ENCODE peak calls at places on chromosomes 5 and 9, in six cellular contexts. Z is HepG2, O is K562, Y is GM12878, W is H1, B is SK-N-SH. H is an unnamed sample.

GRCh38 chr5:36689225-36689624 is 82.8 kb downstream of the SLC1A3 start:
- DNase-seq in Z (no peak), O (no peak), Y (no peak), W (no peak), B (no peak), H (peak; percentile 22)

GRCh38 chr9:37201581-37201980 is 81.2 kb downstream of the ZCCHC7 start:
- DNase-seq in Z (no peak), O (no peak), Y (no peak), W (no peak), B (no peak), H (no peak)

GRCh38 chr9:132722564-132723065 is 52.4 kb downstream of the GTF3C4 start:
- DNase-seq in Z (no peak), O (no peak), Y (no peak), W (no peak), B (no peak), H (no peak)

GRCh38 chr5:125484272-125485002 is 738.0 kb upstream of the ZNF608 start:
- DNase-seq in Z (no peak), O (no peak), Y (no peak), W (no peak), B (peak; percentile 13), H (no peak)

GRCh38 chr5:101662263-101662662 is 633.8 kb downstream of the SLCO4C1 start:
- DNase-seq in Z (no peak), O (no peak), Y (no peak), W (no peak), B (no peak), H (no peak)

GRCh38 chr5:150066901-150067396 is 19.4 kb downstream of the CSF1R start:
- DNase-seq in Z (no peak), O (no peak), Y (no peak), W (no peak), B (no peak), H (peak; percentile 74)

GRCh38 chr5:131460867-131461572 is 174.0 kb downstream of the RAPGEF6 start:
- DNase-seq in Z (no peak), O (no peak), Y (no peak), W (no peak), B (peak; percentile 15), H (no peak)

GRCh38 chr9:124257865-124258764 is at the start of gene NEK6:
- DNase-seq in Z (no peak), O (peak; percentile 89), Y (no peak), W (no peak), B (peak; percentile 84), H (no peak)

GRCh38 chr5:137636846-137637515 is 98.9 kb downstream of the KLHL3 start:
- DNase-seq in Z (no peak), O (no peak), Y (no peak), W (no peak), B (no peak), H (no peak)

GRCh38 chr5:132260051-132260450 is 2.6 kb downstream of the PDLIM4 start:
- DNase-seq in Z (no peak), O (no peak), Y (no peak), W (no peak), B (peak; percentile 33), H (no peak)

GRCh38 chr5:149172709-149173505 is 31.6 kb downstream of the ABLIM3 start:
- DNase-seq in Z (peak; percentile 96), O (no peak), Y (no peak), W (no peak), B (no peak), H (no peak)

GRCh38 chr5:67842806-67843205 is 372.8 kb upstream of the PIK3R1 start:
- DNase-seq in Z (no peak), O (no peak), Y (no peak), W (peak; percentile 7), B (peak; percentile 9), H (no peak)

GRCh38 chr9:107587175-107587963 is 97.8 kb upstream of the KLF4 start:
- DNase-seq in Z (no peak), O (no peak), Y (no peak), W (no peak), B (no peak), H (peak; percentile 49)

GRCh38 chr5:167850901-167851300 is 440.5 kb upstream of the WWC1 start:
- DNase-seq in Z (no peak), O (no peak), Y (no peak), W (no peak), B (no peak), H (no peak)

DNA sequence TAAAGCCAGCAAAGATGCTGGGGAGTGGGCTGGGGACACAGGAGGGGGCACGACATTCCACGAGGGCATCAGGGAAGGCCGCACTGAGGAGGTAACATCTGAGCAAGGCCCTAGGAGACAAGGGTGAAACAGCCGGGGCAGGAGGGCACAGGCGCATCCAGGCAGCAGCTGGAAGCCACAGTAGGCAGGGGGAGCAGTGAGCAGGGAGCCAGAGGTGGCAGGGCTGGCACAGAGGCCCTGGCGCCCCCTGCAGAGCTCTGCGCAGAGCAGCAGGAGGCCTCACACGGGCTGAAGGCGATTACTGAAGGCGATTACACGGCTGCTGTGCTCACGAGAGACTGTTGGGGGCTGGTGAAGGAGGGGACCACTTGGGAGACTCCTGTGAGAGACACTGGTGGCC is 15.4 kb downstream of the LMAN2 start:
- DNase-seq in Z (peak; percentile 50), O (no peak), Y (no peak), W (no peak), B (peak; percentile 77), H (peak; percentile 63)
- H3K27ac ChIP-seq in Z (no peak overlapping the region), O (no peak overlapping the region), Y (no peak overlapping the region), W (peak overlapping the region; percentile 64), B (no peak overlapping the region), H (no peak overlapping the region)

DNA sequence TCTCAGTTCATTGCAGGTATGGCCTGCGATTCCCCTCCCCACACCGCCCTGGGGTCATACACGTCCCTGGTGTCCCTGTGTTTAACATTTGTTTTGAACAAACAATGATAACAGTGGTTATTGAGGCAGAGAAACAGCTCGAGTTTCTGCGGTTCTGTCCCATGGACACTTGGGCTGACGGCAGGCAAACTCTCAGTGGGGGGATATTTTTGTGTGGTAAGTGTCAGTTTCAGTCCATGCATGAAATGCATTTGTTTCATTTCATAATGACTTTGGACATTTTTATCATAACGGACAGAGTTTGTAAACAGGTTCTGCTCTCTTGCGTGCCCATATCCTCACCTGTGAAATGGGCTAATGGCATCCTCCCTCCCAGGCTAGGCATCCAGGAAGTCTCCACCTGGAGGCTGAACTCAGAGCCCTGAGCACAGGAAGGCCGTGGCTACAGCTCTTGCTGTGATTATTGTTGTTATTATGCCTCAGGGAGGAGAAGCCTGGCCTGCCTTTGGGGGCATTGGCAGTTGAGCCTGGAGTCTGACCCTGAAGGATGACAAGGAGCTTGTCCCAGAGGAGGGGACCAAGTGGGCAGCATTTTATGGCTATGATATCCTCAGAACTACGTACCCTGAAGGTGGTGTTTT is 190.9 kb downstream of the GADD45G start:
- DNase-seq in Z (no peak), O (no peak), Y (no peak), W (no peak), B (no peak), H (no peak)
- TF ChIP-seq GABPA in Z (no peak), O (no peak), Y (no peak), W (no peak), B (no peak), H (no peak)

GRCh38 chr5:97009212-97009898 is 73.5 kb downstream of the LNPEP start:
- DNase-seq in Z (no peak), O (peak; percentile 10), Y (peak; percentile 19), W (no peak), B (peak; percentile 3), H (peak; percentile 27)
- H3K27ac ChIP-seq in Z (no peak overlapping the region), O (peak overlapping the region; percentile 69), Y (peak overlapping the region; percentile 8), W (no peak overlapping the region), B (no peak overlapping the region), H (peak overlapping the region; percentile 59)

GRCh38 chr9:122213589-122214413 is 15.0 kb downstream of the LHX6 start:
- DNase-seq in Z (peak; percentile 83), O (peak; percentile 100), Y (no peak), W (peak; percentile 87), B (peak; percentile 99), H (peak; percentile 25)
- TF ChIP-seq GABPA in Z (no peak), O (peak; percentile 28), Y (no peak), W (no peak), B (no peak), H (no peak)

DNA sequence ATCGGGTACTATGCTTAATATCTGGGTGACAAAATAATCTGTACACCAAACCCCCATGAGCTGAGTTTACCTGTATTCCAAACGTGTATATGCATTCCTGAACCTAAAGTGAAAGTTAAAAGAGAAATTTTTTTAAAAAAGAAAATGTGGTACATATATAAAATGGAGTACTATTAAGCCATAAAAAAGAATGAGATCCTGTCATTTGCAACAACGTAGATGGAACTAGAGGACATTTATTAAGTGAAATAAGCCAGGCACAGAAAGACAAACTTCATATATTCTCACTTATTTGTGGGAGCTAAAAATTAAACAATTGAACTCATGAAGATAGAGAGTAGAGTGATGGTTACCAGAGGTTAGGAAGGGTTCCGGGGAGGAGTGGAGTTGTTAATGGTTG is 44.8 kb downstream of the NDUFAF2 start:
- DNase-seq in Z (no peak), O (no peak), Y (no peak), W (no peak), B (no peak), H (no peak)
- H3K27ac ChIP-seq in Z (no peak overlapping the region), O (no peak overlapping the region), Y (no peak overlapping the region), W (no peak overlapping the region), B (no peak overlapping the region), H (no peak overlapping the region)

GRCh38 chr9:113464286-113464660 is 746 bp downstream of the RGS3 start:
- DNase-seq in Z (no peak), O (no peak), Y (no peak), W (no peak), B (no peak), H (no peak)

GRCh38 chr9:113461943-113462342 is 1.6 kb upstream of the RGS3 start:
- DNase-seq in Z (no peak), O (no peak), Y (no peak), W (no peak), B (no peak), H (no peak)

GRCh38 chr9:113462781-113463286 is 693 bp upstream of the RGS3 start:
- DNase-seq in Z (no peak), O (no peak), Y (no peak), W (no peak), B (no peak), H (no peak)

GRCh38 chr9:113463418-113464285 is at the start of gene RGS3:
- DNase-seq in Z (peak; percentile 66), O (peak; percentile 48), Y (no peak), W (peak; percentile 34), B (no peak), H (no peak)

DNA sequence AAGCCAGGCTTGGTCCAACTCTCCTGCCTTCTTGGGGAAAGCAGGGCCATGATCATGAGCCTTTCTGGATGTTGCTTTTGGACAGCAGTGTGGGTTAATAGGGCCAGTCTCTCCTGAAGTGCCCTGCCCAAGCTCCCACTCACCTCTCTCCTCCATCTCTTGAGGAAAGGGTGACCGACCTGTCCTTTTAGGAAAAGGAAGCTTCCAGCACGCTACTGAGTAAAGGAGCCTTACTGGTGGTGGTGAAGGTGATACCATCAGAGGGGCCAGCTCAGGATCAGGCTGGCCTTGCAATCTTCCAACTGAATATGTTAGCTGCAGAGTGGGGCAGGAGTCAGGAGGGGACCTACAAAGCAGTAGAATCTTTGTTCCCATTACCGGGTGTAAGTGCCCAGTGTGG is 2.2 kb upstream of the RGS3 start:
- DNase-seq in Z (no peak), O (no peak), Y (no peak), W (no peak), B (no peak), H (no peak)
- TF ChIP-seq GABPA in Z (no peak), O (no peak), Y (no peak), W (no peak), B (no peak), H (no peak)

H was measured in HL-60.